ENCODE peak calls at places on chromosomes 16 and 17, in six cellular contexts. Z is SJCRH30, X is body of pancreas, O is tibial artery, F is colonic mucosa, D is BE2C. M is an unnamed sample. For H3K27me3 and H3K9me3, the result is how much of the 10 kb centered on the place peaks cover.

GRCh38 chr16:1090620-1091587 is 5.1 kb downstream of the C1QTNF8 start:
- DNase-seq in Z (no peak), X (no peak), D (no peak), O (no peak), F (no peak), M (peak)

GRCh38 chr16:51129105-51129504 is 22.0 kb downstream of the SALL1 start:
- DNase-seq in X (no peak), Z (no peak), O (no peak), D (no peak), F (no peak), M (peak)

GRCh38 chr16:1884155-1884760 is 12.3 kb upstream of the MEIOB start:
- DNase-seq in X (peak), O (no peak), Z (no peak), F (peak), D (peak), M (no peak)

GRCh38 chr16:66858740-66859396 is 14.7 kb downstream of the CA7 start:
- DNase-seq in F (peak), D (peak), O (no peak), Z (peak), X (no peak), M (no peak)

GRCh38 chr17:63993368-63993990 is 4.7 kb upstream of the PRR29 start:
- DNase-seq in F (no peak), O (no peak), X (no peak), D (no peak), Z (no peak), M (no peak)

GRCh38 chr17:1644493-1645206 is 882 bp downstream of the SCARF1 start:
- DNase-seq in D (no peak), Z (no peak), F (no peak), O (no peak), X (no peak), M (no peak)

GRCh38 chr16:46883353-46883689 is 841 bp upstream of the GPT2 start:
- DNase-seq in D (no peak), Z (no peak), O (no peak), F (peak), X (no peak), M (no peak)

GRCh38 chr17:4540224-4541040 is 14.8 kb downstream of the MYBBP1A start:
- DNase-seq in X (no peak), F (no peak), D (no peak), O (no peak), Z (no peak), M (no peak)

GRCh38 chr16:27676807-27677206 is 126.9 kb downstream of the KATNIP start:
- DNase-seq in F (no peak), Z (no peak), O (no peak), D (no peak), X (no peak), M (no peak)

GRCh38 chr16:72404299-72404698 is 232.3 kb upstream of the PMFBP1 start:
- DNase-seq in X (no peak), Z (no peak), O (no peak), D (no peak), F (no peak), M (no peak)

GRCh38 chr17:19311421-19312215 is 50.9 kb downstream of the B9D1 start:
- DNase-seq in X (no peak), Z (no peak), O (no peak), D (no peak), F (no peak), M (no peak)

GRCh38 chr16:28984619-28985135 is at the start of gene LAT:
- DNase-seq in Z (no peak), F (peak), X (no peak), D (no peak), O (no peak), M (no peak)

GRCh38 chr16:57993452-57993851 is 7.0 kb downstream of the ZNF319 start:
- DNase-seq in Z (peak), D (peak), F (no peak), O (no peak), X (peak), M (no peak)

GRCh38 chr17:58229384-58229783 is 9.0 kb upstream of the LPO start:
- DNase-seq in F (no peak), Z (no peak), O (no peak), D (no peak), X (no peak), M (no peak)

GRCh38 chr17:79986441-79987186 is 49.1 kb downstream of the TBC1D16 start:
- DNase-seq in O (peak), F (peak), X (no peak), Z (peak), D (no peak), M (no peak)

GRCh38 chr16:52863000-52863399 is 189.7 kb downstream of the CHD9NB start:
- DNase-seq in O (no peak), X (no peak), Z (no peak), D (no peak), F (no peak), M (no peak)

GRCh38 chr17:59266748-59267147 is 46.4 kb downstream of the GDPD1 start:
- DNase-seq in F (no peak), Z (no peak), O (no peak), D (no peak), X (no peak), M (no peak)

GRCh38 chr17:47735536-47736011 is 2.5 kb downstream of the TBX21 start:
- DNase-seq in D (no peak), X (no peak), F (no peak), O (no peak), Z (no peak), M (no peak)

GRCh38 chr17:74888440-74888839 is 5.0 kb downstream of the FADS6 start:
- DNase-seq in Z (no peak), X (no peak), F (no peak), O (no peak), D (no peak), M (peak)
- H3K27me3 ChIP-seq in Z (half or more), X (under half), F (under half), O (half or more), D (under half), M (under half)

GRCh38 chr16:3143189-3143588 is 8.4 kb downstream of the ZNF213 start:
- DNase-seq in D (no peak), O (no peak), X (no peak), Z (no peak), F (no peak), M (no peak)

GRCh38 chr16:3144331-3144881 is 9.6 kb downstream of the ZNF213 start:
- DNase-seq in F (no peak), D (no peak), O (no peak), X (no peak), Z (no peak), M (no peak)

GRCh38 chr16:3142770-3143169 is 7.9 kb downstream of the ZNF213 start:
- DNase-seq in O (no peak), F (no peak), D (no peak), X (no peak), Z (no peak), M (no peak)

GRCh38 chr16:3145151-3145550 is 10.3 kb downstream of the ZNF213 start:
- DNase-seq in Z (no peak), F (no peak), D (no peak), X (no peak), O (no peak), M (no peak)

GRCh38 chr16:3143598-3144330 is 8.9 kb downstream of the ZNF213 start:
- DNase-seq in O (no peak), D (peak), F (peak), Z (no peak), X (no peak), M (no peak)
- H3K4me3 ChIP-seq in O (no peak), D (no peak), F (no peak), Z (no peak), X (no peak), M (no peak)

GRCh38 chr17:83193336-83194188 is 114.2 kb downstream of the METRNL start:
- DNase-seq in O (peak), F (no peak), D (no peak), Z (peak), X (peak), M (no peak)
- H3K9me3 ChIP-seq in O (under half), F (under half), D (under half), Z (under half), X (under half), M (under half)

GRCh38 chr17:29007456-29008455 is 1.9 kb upstream of the SEZ6 start:
- DNase-seq in F (no peak), D (no peak), X (no peak), Z (peak), O (no peak), M (peak)
- H3K27me3 ChIP-seq in F (under half), D (under half), X (under half), Z (under half), O (half or more), M (under half)

GRCh38 chr16:11258553-11259287 is 2.7 kb upstream of the SOCS1 start:
- DNase-seq in F (peak), Z (no peak), X (peak), D (no peak), O (peak), M (no peak)
- H3K4me3 ChIP-seq in F (no peak), Z (no peak), X (no peak), D (no peak), O (peak), M (no peak)

DNA sequence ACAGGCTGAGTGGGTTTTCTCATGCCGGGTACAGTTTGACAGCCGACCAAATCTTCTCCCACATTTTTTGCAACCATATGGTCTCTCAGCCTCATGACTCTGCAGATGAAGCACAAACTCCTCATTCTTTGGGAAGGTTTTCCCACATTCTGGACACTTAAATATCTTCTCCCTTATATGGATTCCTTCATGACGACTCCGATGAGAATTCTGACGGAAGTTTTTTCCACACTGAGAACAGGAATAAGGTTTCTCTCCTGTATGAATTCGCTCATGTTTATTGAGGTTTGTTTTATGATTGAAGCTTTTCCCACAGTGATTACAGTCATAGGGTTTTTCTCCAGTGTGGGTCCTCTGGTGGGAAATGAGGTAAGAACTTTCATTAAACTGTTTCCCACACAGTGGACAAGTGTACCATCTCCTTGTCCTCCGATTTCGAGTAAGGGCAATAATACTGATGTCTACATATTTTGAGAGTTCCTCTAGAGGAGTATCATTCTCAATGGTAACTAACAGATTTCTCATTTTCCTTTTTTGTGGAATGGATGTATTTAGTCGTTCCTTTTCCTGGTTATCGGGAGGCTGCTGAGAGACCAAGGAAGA is 10.9 kb downstream of the ZNF200 start:
- DNase-seq in X (no peak), F (no peak), O (no peak), D (no peak), Z (no peak), M (no peak)
- H3K9me3 ChIP-seq in X (under half), F (under half), O (half or more), D (under half), Z (under half), M (under half)

GRCh38 chr17:51366866-51367265 is 106.5 kb downstream of the UTP18 start:
- DNase-seq in X (no peak), Z (no peak), O (no peak), D (no peak), F (no peak), M (no peak)

GRCh38 chr17:51365090-51365489 is 104.7 kb downstream of the UTP18 start:
- DNase-seq in D (no peak), Z (no peak), X (no peak), F (no peak), O (peak), M (no peak)

GRCh38 chr17:51359055-51359454 is 98.7 kb downstream of the UTP18 start:
- DNase-seq in D (no peak), F (no peak), O (no peak), X (no peak), Z (no peak), M (no peak)

DNA sequence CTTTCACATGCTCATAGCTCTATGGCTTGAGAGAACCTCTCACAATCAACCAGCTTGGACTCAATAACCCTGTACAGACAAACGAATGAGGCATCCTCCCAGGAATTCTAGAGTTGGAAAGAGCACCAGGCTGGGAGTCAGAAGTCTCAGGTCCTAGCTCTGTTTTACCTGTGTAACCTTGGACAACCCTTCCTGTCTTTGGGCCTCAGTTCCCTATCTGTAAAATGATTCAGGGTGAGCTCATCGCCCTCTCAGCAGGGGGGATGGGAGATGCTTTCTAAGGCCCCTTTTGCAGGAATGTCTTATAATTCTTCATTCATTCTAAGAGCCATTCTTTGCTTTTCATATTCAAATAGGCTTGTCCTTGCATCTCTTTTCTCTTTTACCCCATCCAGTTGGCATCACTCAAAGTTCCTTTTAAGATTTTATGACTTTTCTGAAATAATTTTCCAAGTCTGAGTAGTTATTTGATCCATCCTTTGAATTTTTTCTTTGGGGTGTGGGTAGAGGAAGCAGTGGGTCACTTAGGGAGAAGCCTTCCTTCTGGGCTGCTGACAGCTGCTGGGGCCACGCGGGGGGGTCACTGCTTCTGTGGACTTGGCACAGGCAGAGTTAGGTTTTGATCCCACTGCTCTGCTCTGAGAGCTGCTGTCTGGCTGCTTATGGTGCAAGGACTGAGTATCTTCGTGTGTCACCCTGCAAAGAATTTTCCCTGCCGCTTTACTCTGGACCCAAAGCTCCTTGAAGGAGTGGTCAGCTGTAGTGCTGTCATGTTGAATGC is 102.7 kb downstream of the UTP18 start:
- DNase-seq in O (no peak), X (no peak), D (no peak), F (no peak), Z (peak), M (peak)
- H3K27me3 ChIP-seq in O (under half), X (under half), D (under half), F (under half), Z (under half), M (under half)

DNA sequence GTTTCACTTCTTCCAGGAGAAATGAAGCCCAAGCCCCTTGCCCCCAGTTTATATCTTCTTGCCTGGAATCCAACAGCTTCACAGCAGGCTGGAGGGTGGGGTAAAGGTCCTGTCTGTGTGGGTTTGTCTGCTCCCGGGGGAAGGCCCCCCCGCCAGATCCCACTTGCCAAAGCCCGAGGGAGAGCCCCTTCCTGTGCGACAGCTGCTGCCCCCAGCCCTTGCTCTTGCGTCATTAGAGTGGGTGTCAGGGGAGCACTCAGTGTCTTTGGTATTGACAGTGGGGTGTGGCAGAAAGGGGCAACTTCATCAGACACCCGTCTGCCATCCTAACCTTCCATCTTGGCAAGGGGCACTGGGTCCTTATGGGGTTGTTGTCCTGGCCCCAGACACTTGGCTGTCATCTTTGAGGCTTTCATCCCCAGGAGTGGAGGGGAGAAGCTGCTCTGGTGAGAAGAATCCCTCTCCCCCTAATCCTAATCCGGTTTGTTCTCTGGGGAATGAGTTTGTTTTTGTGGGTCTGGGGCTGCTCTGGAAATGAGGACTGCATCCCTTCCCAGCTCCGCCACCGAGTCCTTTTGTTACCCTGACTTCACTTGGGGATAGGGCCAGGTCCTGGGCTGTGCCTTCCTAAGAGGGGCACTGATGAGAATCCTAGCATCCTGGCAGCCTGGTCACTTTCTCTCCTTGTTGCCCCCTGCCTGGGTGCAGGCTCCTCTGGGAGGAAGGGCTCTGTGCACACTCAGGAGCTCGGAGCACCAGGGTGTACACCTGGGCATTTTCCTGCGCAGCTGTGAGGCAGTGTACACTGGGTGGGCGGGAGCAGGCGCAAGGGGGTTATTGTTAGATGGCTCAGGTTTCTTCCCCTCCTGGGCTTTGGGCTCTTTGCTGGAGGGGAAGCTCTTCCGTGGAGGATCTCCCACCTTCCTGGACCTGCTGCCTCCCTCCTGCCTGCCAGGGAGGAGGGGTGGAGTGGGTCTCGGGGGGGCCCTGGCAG is 21.1 kb downstream of the GJD3 start:
- DNase-seq in F (peak), O (no peak), D (no peak), Z (peak), X (no peak), M (peak)
- H3K4me3 ChIP-seq in F (peak), O (peak), D (peak), Z (peak), X (peak), M (peak)

GRCh38 chr16:59688006-59688405 is 953.9 kb upstream of the GOT2 start:
- DNase-seq in O (no peak), Z (no peak), F (no peak), D (no peak), X (no peak), M (no peak)
- H3K9me3 ChIP-seq in O (under half), Z (under half), F (under half), D (under half), X (under half), M (under half)

GRCh38 chr17:72401883-72402726 is 281.3 kb downstream of the SOX9 start:
- DNase-seq in O (no peak), Z (no peak), D (no peak), F (no peak), X (no peak), M (no peak)
- H3K27me3 ChIP-seq in O (under half), Z (under half), D (under half), F (under half), X (under half), M (under half)